ENCODE peak calls at places on chromosome 11, in four cellular contexts. J is Calu3, L is Peyer's patch, N is mucosa of descending colon. G is an unnamed sample.

GRCh38 chr11:47946682-47947575 is 33.4 kb upstream of the PTPRJ start:
- DNase-seq in J (peak; percentile 88), L (no peak), N (peak; percentile 61), G (no peak)

GRCh38 chr11:38304926-38305325 is 1706.9 kb upstream of the RAG2 start:
- DNase-seq in J (no peak), L (no peak), N (no peak), G (no peak)

GRCh38 chr11:3162410-3163240 is 2.5 kb downstream of the OSBPL5 start:
- DNase-seq in J (no peak), L (no peak), N (peak; percentile 19), G (no peak)

GRCh38 chr11:56885854-56886253 is 102.9 kb upstream of the OR5AK2 start:
- DNase-seq in J (no peak), L (no peak), N (no peak), G (no peak)

GRCh38 chr11:130023204-130023603 is 20.6 kb upstream of the PRDM10 start:
- DNase-seq in J (peak; percentile 65), L (peak; percentile 39), N (no peak), G (no peak)

GRCh38 chr11:35583126-35583525 is 35.1 kb upstream of the FJX1 start:
- DNase-seq in J (no peak), L (no peak), N (no peak), G (no peak)

GRCh38 chr11:2700415-2701211 is 819 bp upstream of the KCNQ1OT1 start:
- DNase-seq in J (peak; percentile 53), L (peak; percentile 62), N (peak; percentile 86), G (peak; percentile 50)

GRCh38 chr11:124791626-124792341 is 8.4 kb downstream of the MSANTD2 start:
- DNase-seq in J (no peak), L (no peak), N (no peak), G (no peak)

GRCh38 chr11:73632996-73633395 is 13.4 kb upstream of the PLEKHB1 start:
- DNase-seq in J (no peak), L (no peak), N (no peak), G (no peak)

GRCh38 chr11:33631749-33632091 is 68.9 kb downstream of the C11orf91 start:
- DNase-seq in J (no peak), L (no peak), N (no peak), G (no peak)

GRCh38 chr11:130560000-130560852 is 111.8 kb downstream of the ADAMTS15 start:
- DNase-seq in J (no peak), L (no peak), N (no peak), G (no peak)

GRCh38 chr11:47447906-47448305 is 1.0 kb downstream of the RAPSN start:
- DNase-seq in J (no peak), L (no peak), N (no peak), G (no peak)

GRCh38 chr11:95968585-95968984 is 44.7 kb upstream of the MTMR2 start:
- DNase-seq in J (no peak), L (no peak), N (no peak), G (no peak)

GRCh38 chr11:123407124-123407995 is 22.7 kb upstream of the GRAMD1B start:
- DNase-seq in J (peak; percentile 59), L (peak; percentile 35), N (peak; percentile 63), G (peak; percentile 66)

GRCh38 chr11:66880484-66881211 is 23.8 kb downstream of the LRFN4 start:
- DNase-seq in J (peak; percentile 79), L (no peak), N (no peak), G (no peak)

GRCh38 chr11:32029721-32030120 is 61.2 kb upstream of the RCN1 start:
- DNase-seq in J (no peak), L (no peak), N (no peak), G (no peak)

GRCh38 chr11:31779268-31779879 is 31.7 kb downstream of the PAX6 start:
- DNase-seq in J (no peak), L (no peak), N (no peak), G (no peak)

GRCh38 chr11:17519486-17519885 is 24.7 kb downstream of the USH1C start:
- DNase-seq in J (no peak), L (no peak), N (no peak), G (no peak)

GRCh38 chr11:111414267-111414931 is 35.3 kb upstream of the POU2AF1 start:
- DNase-seq in J (no peak), L (peak; percentile 45), N (no peak), G (no peak)

GRCh38 chr11:70456921-70457532 is 58.7 kb downstream of the CTTN start:
- DNase-seq in J (no peak), L (no peak), N (no peak), G (no peak)

GRCh38 chr11:11347583-11347982 is 5.5 kb downstream of the CSNK2A3 start:
- DNase-seq in J (no peak), L (no peak), N (no peak), G (no peak)

GRCh38 chr11:70735976-70736375 is 337.6 kb downstream of the CTTN start:
- DNase-seq in J (no peak), L (no peak), N (no peak), G (no peak)

GRCh38 chr11:73072935-73073481 is 69.1 kb downstream of the FCHSD2 start:
- DNase-seq in J (peak; percentile 32), L (no peak), N (no peak), G (no peak)

GRCh38 chr11:69122337-69122641 is 33.4 kb upstream of the SMIM38 start:
- DNase-seq in J (no peak), L (no peak), N (no peak), G (no peak)

GRCh38 chr11:29135504-29135903 is 881.3 kb downstream of the KCNA4 start:
- DNase-seq in J (no peak), L (no peak), N (no peak), G (no peak)

GRCh38 chr11:73185680-73186293 is 32.3 kb upstream of the P2RY2 start:
- DNase-seq in J (no peak), L (no peak), N (no peak), G (no peak)

DNA sequence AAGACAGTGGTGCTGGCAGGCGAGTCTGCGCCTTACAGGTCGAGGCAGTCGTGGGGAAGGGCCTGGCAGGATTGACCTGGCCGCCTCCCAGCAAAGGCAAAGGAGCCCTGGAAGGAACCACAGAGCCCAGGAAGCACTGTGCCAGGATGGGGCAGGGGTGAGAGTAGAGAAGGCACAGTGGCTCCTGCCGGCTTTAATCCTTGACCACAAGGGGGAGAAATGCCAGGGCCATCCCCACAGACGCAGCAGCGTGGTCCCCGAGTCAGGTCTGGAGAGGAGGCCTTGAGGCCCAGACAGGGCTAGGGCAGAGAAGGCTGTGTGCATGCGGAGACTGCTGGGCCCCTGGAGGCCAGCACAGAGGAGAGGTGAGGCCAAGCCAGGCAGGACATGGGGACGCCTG is 9.9 kb upstream of the NDUFS8 start:
- DNase-seq in J (peak; percentile 50), L (no peak), N (no peak), G (peak; percentile 39)
- TF ChIP-seq CTCF in J (no peak), L (peak; percentile 24), N (no peak), G (peak; percentile 8)

GRCh38 chr11:132396318-132396717 is 1025.9 kb downstream of the NTM start:
- DNase-seq in J (no peak), L (no peak), N (no peak), G (no peak)

GRCh38 chr11:132405728-132406127 is 1035.3 kb downstream of the NTM start:
- DNase-seq in J (no peak), L (no peak), N (no peak), G (no peak)

GRCh38 chr11:132402056-132402684 is 1031.8 kb downstream of the NTM start:
- DNase-seq in J (no peak), L (no peak), N (no peak), G (peak; percentile 77)
- TF ChIP-seq CTCF in J (no peak), L (peak; percentile 9), N (no peak), G (peak; percentile 71)

DNA sequence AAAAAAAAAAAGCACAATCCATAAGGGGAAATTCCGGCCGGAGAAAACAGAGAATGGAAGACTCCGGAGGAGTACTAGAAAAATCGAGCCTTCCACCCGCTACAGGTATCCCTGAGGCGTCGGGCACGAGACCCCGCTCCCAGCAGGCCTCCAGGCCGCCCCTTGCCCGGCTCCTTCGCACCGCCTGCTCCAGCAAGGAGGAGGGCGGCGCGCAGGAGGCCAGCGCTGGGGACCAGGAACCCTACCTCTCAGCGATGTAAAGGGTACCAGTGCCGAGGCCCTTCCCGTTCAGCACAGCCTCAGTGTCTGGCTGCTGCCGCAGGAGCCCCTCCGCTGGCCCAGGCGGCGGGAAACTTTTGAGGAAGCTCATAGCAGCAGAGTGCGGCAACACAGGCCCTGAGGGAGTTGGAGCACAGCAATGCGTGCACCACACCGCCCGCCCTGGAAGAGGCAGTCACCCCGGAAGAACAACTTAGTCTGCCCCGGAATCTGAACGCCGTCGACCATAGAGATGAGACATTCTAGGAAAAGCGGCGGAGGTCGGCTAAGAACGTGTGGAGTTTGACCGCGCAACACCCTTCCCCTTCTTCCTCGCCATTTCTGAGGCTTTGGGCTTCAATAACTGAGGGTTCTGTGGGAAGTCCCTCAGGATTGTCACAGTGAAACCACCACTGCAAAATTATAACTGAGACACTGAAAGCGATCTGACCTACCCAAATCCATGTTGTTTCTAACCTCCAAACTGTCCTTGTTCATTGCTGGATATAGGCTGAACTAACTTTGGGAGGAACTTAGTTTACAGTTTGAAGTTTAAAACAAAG is at the start of gene CLNS1A:
- DNase-seq in J (peak; percentile 81), L (peak; percentile 87), N (peak; percentile 87), G (peak; percentile 56)
- TF ChIP-seq CTCF in J (no peak), L (peak; percentile 10), N (no peak), G (no peak)

DNA sequence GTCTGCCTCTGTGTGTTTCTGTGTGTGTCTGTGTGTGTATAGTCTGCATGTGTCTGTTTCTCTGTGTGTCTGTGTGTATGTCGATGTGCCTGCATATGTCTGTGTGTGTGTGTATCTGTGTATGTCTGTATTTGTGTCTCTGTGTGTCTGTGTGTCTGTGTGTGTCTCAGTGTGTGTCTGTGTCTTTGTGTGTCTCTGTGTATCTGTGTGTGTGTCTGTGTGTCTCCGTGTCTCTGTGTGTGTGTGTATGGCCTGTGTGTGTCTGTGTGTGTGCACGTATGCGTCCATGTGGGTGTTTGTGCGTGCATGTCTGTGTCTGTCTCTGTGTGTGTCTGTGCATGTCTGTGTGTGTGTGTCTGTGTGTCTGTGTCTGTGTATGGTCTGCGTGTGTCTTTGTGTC is 439 bp downstream of the SNX32 start:
- DNase-seq in J (no peak), L (no peak), N (no peak), G (no peak)
- TF ChIP-seq CTCF in J (no peak), L (no peak), N (no peak), G (no peak)

GRCh38 chr11:127074151-127074761 is 73.7 kb upstream of the KIRREL3 start:
- DNase-seq in J (peak; percentile 60), L (no peak), N (peak; percentile 43), G (peak; percentile 31)
- TF ChIP-seq CTCF in J (peak; percentile 28), L (peak; percentile 62), N (no peak), G (no peak)

GRCh38 chr11:103880968-103881367 is 155.5 kb upstream of the DDI1 start:
- DNase-seq in J (no peak), L (no peak), N (no peak), G (no peak)

GRCh38 chr11:103881518-103882070 is 154.8 kb upstream of the DDI1 start:
- DNase-seq in J (no peak), L (no peak), N (no peak), G (no peak)

GRCh38 chr11:103875855-103876510 is 160.5 kb upstream of the DDI1 start:
- DNase-seq in J (no peak), L (no peak), N (no peak), G (no peak)

GRCh38 chr11:103878646-103879045 is 157.8 kb upstream of the DDI1 start:
- DNase-seq in J (no peak), L (no peak), N (no peak), G (no peak)

DNA sequence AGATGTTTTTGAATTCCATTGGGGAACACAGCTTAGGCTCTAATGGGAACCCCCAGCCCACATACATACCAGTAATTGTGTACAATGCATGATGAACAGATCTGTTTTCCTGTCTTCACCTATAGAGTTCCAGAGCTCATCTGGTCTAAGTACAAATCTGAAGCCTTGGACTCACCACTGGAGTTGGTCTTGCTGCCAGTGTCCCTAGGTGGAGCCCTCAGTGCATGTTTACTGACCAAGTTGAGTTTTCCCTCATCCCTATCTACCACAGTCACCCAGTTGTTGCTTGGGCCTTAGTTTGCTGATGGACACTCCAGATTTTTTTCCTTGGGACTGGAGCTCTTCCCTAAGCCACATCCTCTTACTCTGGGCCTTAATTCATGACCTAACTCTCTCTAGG is 159.2 kb upstream of the DDI1 start:
- DNase-seq in J (no peak), L (no peak), N (no peak), G (no peak)
- TF ChIP-seq CTCF in J (no peak), L (no peak), N (no peak), G (no peak)